ENCODE peak calls at places on chromosomes 6 and 20, in four cellular contexts. H, L, R and D are unnamed samples.

GRCh38 chr6:81565071-81565470 is 187.4 kb downstream of the TENT5A start:
- DNase-seq in L (no peak), H (no peak), R (no peak), D (no peak)

GRCh38 chr6:73675466-73676098 is 20.4 kb upstream of the CD109 start:
- DNase-seq in R (peak), H (peak), L (peak), D (peak)

GRCh38 chr20:51985013-51985415 is 182.7 kb upstream of the SALL4 start:
- DNase-seq in L (no peak), H (no peak), R (peak), D (peak)

GRCh38 chr6:41161380-41161779 is 1.5 kb downstream of the TREM2 start:
- DNase-seq in H (no peak), L (no peak), R (no peak), D (no peak)

GRCh38 chr6:168158280-168158979 is 79.4 kb upstream of the FRMD1 start:
- DNase-seq in H (no peak), L (no peak), R (no peak), D (no peak)

GRCh38 chr20:23205656-23206055 is 119.5 kb upstream of the CD93 start:
- DNase-seq in R (peak), H (no peak), L (no peak), D (peak)

GRCh38 chr6:140485740-140486467 is 1111.5 kb upstream of the CITED2 start:
- DNase-seq in R (peak), L (no peak), H (peak), D (peak)

GRCh38 chr6:165843121-165843520 is 180.1 kb upstream of the PDE10A start:
- DNase-seq in H (no peak), R (no peak), L (no peak), D (no peak)

GRCh38 chr6:118744261-118744941 is 93.0 kb upstream of the CEP85L start:
- DNase-seq in H (no peak), R (no peak), L (no peak), D (no peak)

GRCh38 chr20:62168061-62168460 is 14.8 kb upstream of the MTG2 start:
- DNase-seq in L (no peak), R (no peak), H (no peak), D (no peak)

GRCh38 chr6:127886603-127887002 is 14.3 kb downstream of the THEMIS start:
- DNase-seq in L (no peak), H (no peak), R (no peak), D (no peak)